ENCODE peak calls at places on chromosomes 11 and 22, in four cellular contexts. D is HL-60, I is GM12878, K is K562. O is an unnamed sample.

GRCh38 chr22:46802608-46803027 is 40.2 kb downstream of the TBC1D22A start:
- DNase-seq in D (no peak), I (no peak), K (no peak), O (no peak)

GRCh38 chr22:48936391-48936790 is 891.3 kb downstream of the BRD1 start:
- DNase-seq in D (no peak), I (no peak), K (no peak), O (no peak)

GRCh38 chr11:69817265-69818236 is 1.7 kb downstream of the FGF3 start:
- DNase-seq in D (no peak), I (no peak), K (peak; percentile 35), O (no peak)

GRCh38 chr11:4068962-4069361 is 25.6 kb upstream of the RRM1 start:
- DNase-seq in D (no peak), I (no peak), K (no peak), O (no peak)

GRCh38 chr22:49760630-49761571 is 66.8 kb downstream of the BRD1 start:
- DNase-seq in D (peak; percentile 27), I (peak; percentile 64), K (no peak), O (peak; percentile 5)

GRCh38 chr11:59186130-59186594 is 14.2 kb downstream of the DTX4 start:
- DNase-seq in D (no peak), I (no peak), K (peak; percentile 84), O (peak; percentile 60)

GRCh38 chr11:35792148-35792845 is 129.7 kb downstream of the TRIM44 start:
- DNase-seq in D (no peak), I (no peak), K (no peak), O (no peak)

GRCh38 chr11:8833568-8834275 is 77.3 kb upstream of the AKIP1 start:
- DNase-seq in D (no peak), I (no peak), K (no peak), O (no peak)

GRCh38 chr11:131301306-131301705 is 69.1 kb upstream of the NTM start:
- DNase-seq in D (no peak), I (no peak), K (no peak), O (no peak)

GRCh38 chr11:16606784-16607674 is 131.4 kb upstream of the C11orf58 start:
- DNase-seq in D (no peak), I (no peak), K (peak; percentile 50), O (no peak)

GRCh38 chr11:3169952-3170755 is 5.0 kb upstream of the OSBPL5 start:
- DNase-seq in D (no peak), I (no peak), K (no peak), O (peak; percentile 2)

GRCh38 chr11:93730108-93731107 is 10.9 kb downstream of the TAF1D start:
- DNase-seq in D (no peak), I (no peak), K (no peak), O (no peak)

GRCh38 chr11:44006882-44007495 is 40.8 kb upstream of the ACCSL start:
- DNase-seq in D (no peak), I (no peak), K (no peak), O (no peak)

GRCh38 chr22:37164535-37164887 is 14.8 kb upstream of the IL2RB start:
- DNase-seq in D (no peak), I (no peak), K (no peak), O (no peak)

GRCh38 chr22:47929073-47929472 is 1166.6 kb downstream of the TBC1D22A start:
- DNase-seq in D (no peak), I (no peak), K (no peak), O (no peak)

GRCh38 chr11:57174656-57175055 is 7.1 kb upstream of the LRRC55 start:
- DNase-seq in D (no peak), I (no peak), K (no peak), O (no peak)

GRCh38 chr11:2714871-2715270 is 15.1 kb upstream of the KCNQ1OT1 start:
- DNase-seq in D (no peak), I (no peak), K (no peak), O (no peak)

GRCh38 chr11:67613960-67614715 is 7.4 kb downstream of the NDUFV1 start:
- DNase-seq in D (peak; percentile 72), I (peak; percentile 88), K (peak; percentile 75), O (peak; percentile 81)

GRCh38 chr11:56577621-56578020 is at the start of gene OR5M10:
- DNase-seq in D (no peak), I (no peak), K (no peak), O (no peak)

GRCh38 chr11:45919276-45919675 is 1.6 kb upstream of the PEX16 start:
- DNase-seq in D (no peak), I (no peak), K (no peak), O (no peak)

GRCh38 chr11:47003180-47003877 is 66.8 kb downstream of the CSTPP1 start:
- DNase-seq in D (peak; percentile 47), I (no peak), K (no peak), O (no peak)

GRCh38 chr22:17268501-17269223 is 49.4 kb upstream of the ADA2 start:
- DNase-seq in D (no peak), I (no peak), K (peak; percentile 65), O (no peak)

GRCh38 chr11:44374001-44374400 is 64.1 kb upstream of the ALX4 start:
- DNase-seq in D (no peak), I (no peak), K (no peak), O (no peak)

GRCh38 chr11:106695506-106695905 is 322.8 kb downstream of the GUCY1A2 start:
- DNase-seq in D (no peak), I (no peak), K (no peak), O (no peak)

GRCh38 chr11:104033134-104033533 is 3.3 kb upstream of the DDI1 start:
- DNase-seq in D (no peak), I (no peak), K (no peak), O (no peak)

GRCh38 chr11:123481647-123482046 is 51.6 kb downstream of the GRAMD1B start:
- DNase-seq in D (no peak), I (no peak), K (no peak), O (no peak)

GRCh38 chr11:62505784-62506145 is 40.8 kb downstream of the AHNAK start:
- DNase-seq in D (no peak), I (no peak), K (no peak), O (no peak)

GRCh38 chr22:50469377-50470305 is 5.2 kb downstream of the SBF1 start:
- DNase-seq in D (peak; percentile 85), I (peak; percentile 87), K (peak; percentile 80), O (peak; percentile 97)

GRCh38 chr11:130726234-130726559 is 190.1 kb downstream of the SNX19 start:
- DNase-seq in D (no peak), I (no peak), K (no peak), O (no peak)

GRCh38 chr11:33868646-33869461 is 23.0 kb downstream of the LMO2 start:
- DNase-seq in D (no peak), I (no peak), K (peak; percentile 68), O (peak; percentile 32)

GRCh38 chr11:17012712-17013547 is 1.3 kb downstream of the PLEKHA7 start:
- DNase-seq in D (no peak), I (no peak), K (no peak), O (no peak)

GRCh38 chr11:131748146-131749050 is 378.0 kb downstream of the NTM start:
- DNase-seq in D (peak; percentile 21), I (no peak), K (peak; percentile 42), O (peak; percentile 41)

GRCh38 chr11:115334932-115335788 is 169.1 kb downstream of the CADM1 start:
- DNase-seq in D (no peak), I (no peak), K (peak; percentile 17), O (no peak)

GRCh38 chr11:115338476-115338875 is 165.7 kb downstream of the CADM1 start:
- DNase-seq in D (no peak), I (no peak), K (no peak), O (no peak)

GRCh38 chr11:115345840-115346239 is 158.4 kb downstream of the CADM1 start:
- DNase-seq in D (no peak), I (no peak), K (no peak), O (no peak)

GRCh38 chr11:115342142-115342541 is 162.1 kb downstream of the CADM1 start:
- DNase-seq in D (no peak), I (no peak), K (no peak), O (no peak)

DNA sequence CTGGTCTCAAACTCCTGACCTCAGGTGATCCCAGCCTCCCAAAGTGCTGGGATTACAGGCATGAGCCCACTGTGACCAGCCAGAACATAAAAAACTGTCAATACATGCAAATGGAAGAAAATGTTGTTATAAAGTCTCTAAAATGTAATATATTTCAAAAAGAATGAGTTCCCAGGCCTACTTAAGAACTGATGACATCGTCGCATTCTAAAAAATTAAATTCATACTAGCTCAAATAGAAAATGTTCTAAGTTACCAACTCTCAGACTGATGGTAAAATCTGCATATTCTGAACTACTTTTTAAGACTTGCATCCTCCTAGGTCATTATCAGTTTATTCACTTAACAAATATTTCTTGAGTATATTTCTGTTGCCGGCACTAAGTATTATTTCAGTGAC is 163.3 kb downstream of the CADM1 start:
- DNase-seq in D (no peak), I (no peak), K (no peak), O (no peak)
- TF ChIP-seq SPI1 in D (no peak), I (no peak), K (no peak), O (no peak)

GRCh38 chr11:78331711-78332110 is 85.9 kb downstream of the GAB2 start:
- DNase-seq in D (no peak), I (no peak), K (no peak), O (no peak)
- TF ChIP-seq SPI1 in D (no peak), I (no peak), K (no peak), O (no peak)

DNA sequence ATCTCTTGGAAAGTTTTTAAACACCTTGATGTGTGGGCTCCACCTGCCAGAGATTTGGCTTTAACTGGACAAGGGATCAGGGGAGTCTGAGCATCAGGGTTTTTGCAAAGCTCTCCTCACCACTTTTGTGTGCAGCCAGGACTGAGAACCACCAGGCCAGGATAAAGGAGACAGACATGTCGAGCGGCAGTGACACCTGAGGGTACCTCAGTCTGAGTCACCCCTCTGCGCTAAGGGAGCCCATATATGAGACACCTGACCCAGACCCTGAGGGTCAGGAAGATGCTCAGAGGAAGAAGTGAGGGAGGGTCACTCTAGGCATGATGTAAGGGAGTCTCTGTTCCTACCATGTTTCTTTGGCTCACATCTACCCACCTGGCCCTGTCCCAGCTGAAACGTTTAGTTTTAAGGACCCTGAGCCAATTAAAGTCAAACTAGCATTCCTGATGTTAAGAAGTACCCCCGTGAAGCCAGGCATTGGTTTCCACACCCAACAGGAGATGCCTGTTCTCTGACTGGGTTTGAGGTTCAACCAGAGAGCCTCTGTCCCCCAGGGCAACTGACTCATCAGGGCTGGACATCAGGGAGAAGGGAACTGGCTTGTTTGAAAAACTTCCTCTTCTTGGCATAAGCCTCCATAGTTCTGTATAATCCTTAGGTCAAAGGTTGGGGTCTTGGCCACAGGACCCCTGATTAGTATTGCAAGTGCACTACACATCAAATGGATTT is 72.4 kb upstream of the BIRC3 start:
- DNase-seq in D (no peak), I (no peak), K (no peak), O (no peak)
- TF ChIP-seq SPI1 in D (no peak), I (no peak), K (no peak), O (no peak)

GRCh38 chr11:27429740-27430451 is 42.7 kb downstream of the LGR4 start:
- DNase-seq in D (no peak), I (no peak), K (no peak), O (no peak)
- TF ChIP-seq SPI1 in D (no peak), I (no peak), K (no peak), O (no peak)